ENCODE peak calls at places on chromosomes 1 and 21, in four cellular contexts. J is kidney, L is WTC11, V is activated B cell treated with CpG ODN at 0.5 μM for 24 hours. Z is an unnamed sample.

GRCh38 chr1:228109073-228109961 is at the start of gene MRPL55:
- DNase-seq in J (peak; percentile 99), V (peak; percentile 100), L (peak; percentile 98), Z (peak; percentile 100)

GRCh38 chr21:42219606-42220137 is 732 bp downstream of the ABCG1 start:
- DNase-seq in L (peak; percentile 41), J (peak; percentile 89), V (peak; percentile 43), Z (peak; percentile 48)

GRCh38 chr1:10399487-10399917 is 638 bp downstream of the PGD start:
- DNase-seq in J (peak; percentile 75), L (no peak), V (peak; percentile 22), Z (no peak)

GRCh38 chr1:227362039-227362438 is 43.7 kb upstream of the CDC42BPA start:
- DNase-seq in J (no peak), L (no peak), V (no peak), Z (no peak)

GRCh38 chr1:53592521-53592982 is 133.4 kb downstream of the DMRTB1 start:
- DNase-seq in L (peak; percentile 47), V (no peak), J (no peak), Z (no peak)

GRCh38 chr1:158564608-158565007 is 5.8 kb downstream of the OR6P1 start:
- DNase-seq in V (no peak), J (no peak), L (no peak), Z (no peak)

GRCh38 chr1:17309701-17310640 is 2.0 kb downstream of the PADI4 start:
- DNase-seq in L (no peak), J (no peak), V (no peak), Z (no peak)

GRCh38 chr1:12587981-12588620 is 29.9 kb downstream of the DHRS3 start:
- DNase-seq in V (no peak), J (no peak), L (no peak), Z (no peak)

GRCh38 chr1:168468042-168468809 is 75.6 kb downstream of the XCL2 start:
- DNase-seq in V (no peak), J (no peak), L (no peak), Z (no peak)

GRCh38 chr21:34526618-34527290 is 14.7 kb upstream of the KCNE1 start:
- DNase-seq in L (peak; percentile 42), J (no peak), V (no peak), Z (no peak)

GRCh38 chr1:89167590-89168215 is 8.1 kb downstream of the GBP7 start:
- DNase-seq in V (no peak), J (no peak), L (no peak), Z (no peak)

GRCh38 chr1:18547460-18547859 is 66.7 kb downstream of the KLHDC7A start:
- DNase-seq in L (no peak), J (no peak), V (no peak), Z (no peak)

GRCh38 chr1:181295215-181295614 is 188.1 kb upstream of the CACNA1E start:
- DNase-seq in J (no peak), L (no peak), V (no peak), Z (no peak)

GRCh38 chr1:21647431-21648373 is 21.5 kb downstream of the RAP1GAP start:
- DNase-seq in J (no peak), L (peak; percentile 91), V (no peak), Z (no peak)

GRCh38 chr1:204453141-204453772 is 41.3 kb downstream of the PIK3C2B start:
- DNase-seq in V (peak; percentile 54), J (no peak), L (no peak), Z (peak; percentile 46)

GRCh38 chr1:36115200-36115669 is 9.8 kb downstream of the COL8A2 start:
- DNase-seq in L (no peak), V (no peak), J (no peak), Z (no peak)

GRCh38 chr21:34642211-34643075 is 26.4 kb upstream of the CLIC6 start:
- DNase-seq in J (no peak), L (no peak), V (no peak), Z (no peak)

GRCh38 chr1:48870596-48870995 is 93.9 kb upstream of the BEND5 start:
- DNase-seq in V (no peak), L (peak; percentile 26), J (no peak), Z (no peak)

GRCh38 chr1:55484173-55484572 is 269.0 kb upstream of the USP24 start:
- DNase-seq in L (no peak), V (no peak), J (no peak), Z (no peak)

GRCh38 chr1:54007613-54008012 is 10.4 kb downstream of the LDLRAD1 start:
- DNase-seq in J (no peak), L (no peak), V (no peak), Z (no peak)

GRCh38 chr1:68301538-68301937 is 69.2 kb upstream of the WLS start:
- DNase-seq in J (no peak), V (no peak), L (no peak), Z (no peak)

GRCh38 chr1:239841635-239842034 is 250.0 kb upstream of the FMN2 start:
- DNase-seq in V (no peak), L (no peak), J (no peak), Z (no peak)

GRCh38 chr21:41367598-41368360 is 6.0 kb downstream of the MX2 start:
- DNase-seq in V (peak; percentile 58), L (no peak), J (no peak), Z (no peak)

GRCh38 chr1:29239142-29239541 is 2.8 kb downstream of the PTPRU start:
- DNase-seq in V (no peak), L (no peak), J (peak; percentile 88), Z (no peak)

GRCh38 chr21:31983120-31983519 is 110.3 kb downstream of the HUNK start:
- DNase-seq in V (no peak), J (no peak), L (no peak), Z (no peak)

GRCh38 chr1:185861630-185862029 is 127.4 kb downstream of the HMCN1 start:
- DNase-seq in L (no peak), V (no peak), J (no peak), Z (no peak)

DNA sequence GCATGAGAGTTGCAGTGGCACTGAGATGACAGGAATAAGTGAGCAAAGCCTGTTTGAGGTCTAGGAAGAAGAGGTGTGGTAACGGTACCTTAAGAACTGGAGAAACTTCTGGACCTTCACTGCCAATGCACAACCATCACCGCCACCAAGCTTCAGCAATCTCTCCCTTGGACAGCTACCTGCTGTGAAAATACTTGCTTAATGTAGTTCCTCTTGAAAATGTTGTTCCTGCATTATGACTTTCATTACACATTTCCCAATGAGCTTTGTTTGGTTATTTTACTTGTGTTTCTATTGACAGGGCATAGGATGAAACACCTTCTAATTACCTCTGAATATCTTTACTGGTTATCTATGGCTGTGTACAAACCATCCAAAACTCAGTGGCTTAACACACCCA is 149.2 kb downstream of the ELAVL4 start:
- DNase-seq in J (no peak), L (no peak), V (no peak), Z (no peak)
- TF ChIP-seq CTCF in J (no peak), L (no peak), V (no peak), Z (no peak)

GRCh38 chr1:83761084-83761760 is 237.7 kb downstream of the TTLL7 start:
- DNase-seq in J (no peak), V (peak; percentile 52), L (no peak), Z (no peak)
- TF ChIP-seq CTCF in J (no peak), V (no peak), L (no peak), Z (no peak)

GRCh38 chr1:79197421-79197820 is 190.9 kb upstream of the ADGRL4 start:
- DNase-seq in J (no peak), V (no peak), L (no peak), Z (no peak)
- TF ChIP-seq CTCF in J (peak; percentile 39), V (no peak), L (no peak), Z (no peak)

GRCh38 chr1:110164951-110165350 is 14.7 kb downstream of the SLC6A17 start:
- DNase-seq in V (no peak), J (no peak), L (no peak), Z (no peak)

GRCh38 chr1:110161822-110162221 is 11.5 kb downstream of the SLC6A17 start:
- DNase-seq in L (no peak), V (no peak), J (no peak), Z (no peak)

GRCh38 chr1:110163591-110163990 is 13.3 kb downstream of the SLC6A17 start:
- DNase-seq in L (no peak), V (no peak), J (no peak), Z (no peak)

GRCh38 chr1:110166861-110167260 is 16.6 kb downstream of the SLC6A17 start:
- DNase-seq in L (no peak), J (no peak), V (no peak), Z (no peak)

DNA sequence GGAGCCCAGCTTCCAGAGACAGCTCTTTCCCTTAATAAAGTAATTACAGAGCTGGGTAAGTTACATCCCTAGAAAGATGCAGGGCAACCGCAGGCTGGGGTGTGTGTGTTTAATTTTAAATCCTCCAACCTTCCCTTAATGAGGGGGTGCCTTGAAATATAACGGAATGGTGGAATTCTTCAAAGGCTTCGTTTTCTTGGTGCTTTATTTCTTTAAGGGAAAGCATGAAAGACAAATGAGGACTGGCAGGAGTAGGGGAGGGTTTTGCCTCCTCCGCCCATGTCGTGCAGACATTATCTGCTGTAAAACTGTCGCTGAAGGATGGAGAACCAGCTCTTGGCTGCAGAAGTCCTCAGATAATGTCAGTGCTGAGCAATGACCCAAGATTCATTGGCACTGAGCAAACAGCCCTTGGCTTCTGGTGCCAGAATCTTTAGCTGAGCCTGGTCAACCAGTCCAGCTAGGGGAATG is 15.5 kb downstream of the SLC6A17 start:
- DNase-seq in L (no peak), V (no peak), J (no peak), Z (no peak)
- TF ChIP-seq CTCF in L (no peak), V (no peak), J (no peak), Z (no peak)

DNA sequence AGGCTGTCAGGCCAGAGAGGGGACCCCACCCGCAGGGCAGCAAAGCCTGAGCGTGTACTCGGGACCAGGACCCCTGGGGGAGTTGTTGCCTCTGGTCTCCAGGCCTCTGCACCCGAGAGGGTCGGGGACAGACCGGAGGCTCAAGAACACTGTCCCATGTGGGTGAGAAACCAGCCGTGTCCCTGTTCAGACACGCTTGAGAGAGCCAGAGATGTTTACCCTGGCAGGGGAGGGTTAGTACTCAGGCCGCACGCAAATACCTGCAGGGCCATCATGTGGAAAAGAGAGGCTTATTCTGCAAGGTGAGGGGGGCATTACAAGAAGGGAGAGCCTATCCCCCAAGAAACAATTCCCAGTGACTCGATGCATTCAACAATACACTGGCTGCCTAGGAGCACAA is 74.0 kb upstream of the ARHGEF16 start:
- DNase-seq in L (no peak), J (no peak), V (no peak), Z (no peak)
- TF ChIP-seq CTCF in L (no peak), J (no peak), V (no peak), Z (no peak)